ENCODE peak calls at places on chromosomes 13 and 19, in six cellular contexts. One of them, this sample, is unnamed.

GRCh38 chr19:44847144-44848035 is 1.3 kb downstream of the NECTIN2 start:
- DNase-seq in colonic mucosa: peak
- DNase-seq in NCI-H82: peak
- DNase-seq in GM18507: no peak
- DNase-seq in SK-N-DZ: no peak
- DNase-seq in stimulated activated effector memory CD8-positive, alpha-beta T cell treated with anti-CD3 and anti-CD28 coated beads, Interleukin-12 subunit alpha, Interleukin-12 subunit beta, amount 100 ng/mL, for 72 hours: no peak
- DNase-seq in this sample: peak

GRCh38 chr19:4088975-4089374 is 22.3 kb upstream of the ZBTB7A start:
- DNase-seq in colonic mucosa: peak
- DNase-seq in NCI-H82: no peak
- DNase-seq in GM18507: no peak
- DNase-seq in SK-N-DZ: no peak
- DNase-seq in stimulated activated effector memory CD8-positive, alpha-beta T cell treated with anti-CD3 and anti-CD28 coated beads, Interleukin-12 subunit alpha, Interleukin-12 subunit beta, amount 100 ng/mL, for 72 hours: no peak
- DNase-seq in this sample: no peak

GRCh38 chr13:34338102-34338501 is 520.2 kb downstream of the RFC3 start:
- DNase-seq in colonic mucosa: no peak
- DNase-seq in NCI-H82: no peak
- DNase-seq in GM18507: no peak
- DNase-seq in SK-N-DZ: no peak
- DNase-seq in stimulated activated effector memory CD8-positive, alpha-beta T cell treated with anti-CD3 and anti-CD28 coated beads, Interleukin-12 subunit alpha, Interleukin-12 subunit beta, amount 100 ng/mL, for 72 hours: no peak
- DNase-seq in this sample: no peak

GRCh38 chr13:70960841-70961443 is 852.7 kb upstream of the KLHL1 start:
- DNase-seq in colonic mucosa: no peak
- DNase-seq in NCI-H82: no peak
- DNase-seq in GM18507: no peak
- DNase-seq in SK-N-DZ: peak
- DNase-seq in stimulated activated effector memory CD8-positive, alpha-beta T cell treated with anti-CD3 and anti-CD28 coated beads, Interleukin-12 subunit alpha, Interleukin-12 subunit beta, amount 100 ng/mL, for 72 hours: no peak
- DNase-seq in this sample: peak

GRCh38 chr19:9934132-9934950 is 2.0 kb downstream of the OLFM2 start:
- DNase-seq in colonic mucosa: peak
- DNase-seq in NCI-H82: peak
- DNase-seq in GM18507: peak
- DNase-seq in SK-N-DZ: peak
- DNase-seq in stimulated activated effector memory CD8-positive, alpha-beta T cell treated with anti-CD3 and anti-CD28 coated beads, Interleukin-12 subunit alpha, Interleukin-12 subunit beta, amount 100 ng/mL, for 72 hours: peak
- DNase-seq in this sample: peak

GRCh38 chr13:91017031-91017668 is 330.3 kb upstream of the MIR17HG start:
- DNase-seq in colonic mucosa: peak
- DNase-seq in NCI-H82: peak
- DNase-seq in GM18507: peak
- DNase-seq in SK-N-DZ: peak
- DNase-seq in stimulated activated effector memory CD8-positive, alpha-beta T cell treated with anti-CD3 and anti-CD28 coated beads, Interleukin-12 subunit alpha, Interleukin-12 subunit beta, amount 100 ng/mL, for 72 hours: no peak
- DNase-seq in this sample: peak

GRCh38 chr13:113635709-113636108 is 22.3 kb downstream of the ATP4B start:
- DNase-seq in colonic mucosa: no peak
- DNase-seq in NCI-H82: no peak
- DNase-seq in GM18507: no peak
- DNase-seq in SK-N-DZ: no peak
- DNase-seq in stimulated activated effector memory CD8-positive, alpha-beta T cell treated with anti-CD3 and anti-CD28 coated beads, Interleukin-12 subunit alpha, Interleukin-12 subunit beta, amount 100 ng/mL, for 72 hours: no peak
- DNase-seq in this sample: no peak

GRCh38 chr19:41537789-41538188 is 38.2 kb upstream of the CEACAM21 start:
- DNase-seq in colonic mucosa: no peak
- DNase-seq in NCI-H82: peak
- DNase-seq in GM18507: no peak
- DNase-seq in SK-N-DZ: no peak
- DNase-seq in stimulated activated effector memory CD8-positive, alpha-beta T cell treated with anti-CD3 and anti-CD28 coated beads, Interleukin-12 subunit alpha, Interleukin-12 subunit beta, amount 100 ng/mL, for 72 hours: no peak
- DNase-seq in this sample: no peak

GRCh38 chr13:50170447-50171037 is 155.3 kb downstream of the KCNRG start:
- DNase-seq in colonic mucosa: no peak
- DNase-seq in NCI-H82: no peak
- DNase-seq in GM18507: no peak
- DNase-seq in SK-N-DZ: no peak
- DNase-seq in stimulated activated effector memory CD8-positive, alpha-beta T cell treated with anti-CD3 and anti-CD28 coated beads, Interleukin-12 subunit alpha, Interleukin-12 subunit beta, amount 100 ng/mL, for 72 hours: no peak
- DNase-seq in this sample: no peak

This sample was measured in SK-N-SH.